ENCODE peak calls at places on chromosome 9, in four cellular contexts. C is Panc1, X is GM23338, V is HL-60. O is an unnamed sample.
A peak's percentile ranks its signal among the peaks of the same experiment; 100 is the strongest.

GRCh38 chr9:68981825-68982224 is 32.1 kb downstream of the PRKACG start:
- DNase-seq in C (no peak), X (peak; percentile 33), V (peak; percentile 42), O (no peak)

GRCh38 chr9:132078369-132079356 is 1.0 kb downstream of the MED27 start:
- DNase-seq in C (no peak), V (peak; percentile 5), X (no peak), O (peak; percentile 24)

GRCh38 chr9:33817327-33818166 is 587 bp downstream of the UBE2R2 start:
- DNase-seq in V (peak; percentile 58), C (no peak), X (peak; percentile 81), O (peak; percentile 48)

GRCh38 chr9:121736147-121736721 is 84.8 kb downstream of the DAB2IP start:
- DNase-seq in C (no peak), V (no peak), X (peak; percentile 92), O (peak; percentile 94)

GRCh38 chr9:16705121-16705604 is 165.3 kb downstream of the BNC2 start:
- DNase-seq in C (peak; percentile 78), V (no peak), X (peak; percentile 88), O (peak; percentile 46)

GRCh38 chr9:121192518-121192917 is 9.2 kb downstream of the RAB14 start:
- DNase-seq in X (no peak), C (no peak), V (no peak), O (no peak)

GRCh38 chr9:35510745-35511428 is 21.0 kb downstream of the RUSC2 start:
- DNase-seq in X (no peak), C (no peak), V (no peak), O (peak; percentile 52)

GRCh38 chr9:121266906-121267650 is 884 bp upstream of the GSN start:
- DNase-seq in V (no peak), C (no peak), X (no peak), O (no peak)

GRCh38 chr9:137303031-137303892 is 1.2 kb upstream of the NRARP start:
- DNase-seq in X (peak; percentile 70), C (no peak), V (no peak), O (peak; percentile 78)

GRCh38 chr9:94827584-94828304 is 101.2 kb downstream of the AOPEP start:
- DNase-seq in V (no peak), C (no peak), X (no peak), O (no peak)

GRCh38 chr9:91177661-91178280 is 183.9 kb downstream of the AUH start:
- DNase-seq in V (peak; percentile 48), C (no peak), X (no peak), O (peak; percentile 75)

GRCh38 chr9:134483361-134484184 is 157.3 kb downstream of the RXRA start:
- DNase-seq in C (no peak), X (no peak), V (no peak), O (no peak)

GRCh38 chr9:98010450-98010849 is 27.3 kb downstream of the ANP32B start:
- DNase-seq in C (no peak), X (peak; percentile 56), V (no peak), O (no peak)

GRCh38 chr9:101478444-101478843 is 42.9 kb upstream of the ALDOB start:
- DNase-seq in V (no peak), C (no peak), X (peak; percentile 24), O (no peak)

GRCh38 chr9:2727966-2728613 is 10.8 kb downstream of the KCNV2 start:
- DNase-seq in C (peak; percentile 54), V (peak; percentile 78), X (peak; percentile 63), O (no peak)

GRCh38 chr9:19976226-19976625 is 187.4 kb upstream of the SLC24A2 start:
- DNase-seq in C (no peak), X (no peak), V (peak; percentile 2), O (no peak)

GRCh38 chr9:114616684-114617520 is 5.8 kb downstream of the TMEM268 start:
- DNase-seq in V (peak; percentile 90), C (no peak), X (no peak), O (peak; percentile 81)

GRCh38 chr9:129676287-129676686 is 10.8 kb downstream of the PRRX2 start:
- DNase-seq in C (no peak), X (no peak), V (no peak), O (no peak)

GRCh38 chr9:123524866-123525265 is 168.9 kb downstream of the CRB2 start:
- DNase-seq in X (no peak), V (no peak), C (no peak), O (no peak)

GRCh38 chr9:15999422-16000339 is 446.8 kb downstream of the CCDC171 start:
- DNase-seq in X (no peak), V (no peak), C (no peak), O (no peak)

GRCh38 chr9:16191691-16192402 is 639.0 kb downstream of the CCDC171 start:
- DNase-seq in V (peak; percentile 21), C (peak; percentile 13), X (peak; percentile 92), O (peak; percentile 59)

GRCh38 chr9:78144663-78145377 is 91.1 kb upstream of the CEP78 start:
- DNase-seq in X (no peak), C (no peak), V (peak; percentile 58), O (no peak)

GRCh38 chr9:96436063-96436455 is 13.9 kb upstream of the HABP4 start:
- DNase-seq in V (no peak), C (no peak), X (no peak), O (no peak)

GRCh38 chr9:7143801-7144200 is 386.0 kb downstream of the KDM4C start:
- DNase-seq in V (no peak), X (no peak), C (no peak), O (no peak)

GRCh38 chr9:86749530-86750275 is 197.6 kb downstream of the GAS1 start:
- DNase-seq in V (no peak), C (no peak), X (no peak), O (no peak)

GRCh38 chr9:131714161-131714646 is 25.7 kb downstream of the RAPGEF1 start:
- DNase-seq in C (no peak), X (no peak), V (no peak), O (peak; percentile 63)

GRCh38 chr9:134698587-134699342 is 57.2 kb downstream of the COL5A1 start:
- DNase-seq in X (peak; percentile 90), C (peak; percentile 28), V (peak; percentile 53), O (peak; percentile 59)

GRCh38 chr9:134884492-134884891 is 3.9 kb downstream of the FCN2 start:
- DNase-seq in C (no peak), V (no peak), X (no peak), O (no peak)

GRCh38 chr9:27165670-27166069 is 56.6 kb downstream of the TEK start:
- DNase-seq in X (peak; percentile 68), C (no peak), V (no peak), O (no peak)

GRCh38 chr9:77163889-77164288 is 13.4 kb upstream of the VPS13A start:
- DNase-seq in V (no peak), X (no peak), C (no peak), O (no peak)

GRCh38 chr9:33988219-33988890 is 60.3 kb downstream of the UBAP2 start:
- DNase-seq in X (no peak), V (no peak), C (no peak), O (no peak)

GRCh38 chr9:93577045-93577939 is 908 bp downstream of the PHF2 start:
- DNase-seq in C (no peak), X (peak; percentile 59), V (no peak), O (peak; percentile 46)

GRCh38 chr9:30996761-30997160 is 1387.7 kb upstream of the ACO1 start:
- DNase-seq in X (no peak), C (no peak), V (no peak), O (no peak)

GRCh38 chr9:118401551-118401950 is 697.3 kb downstream of the TLR4 start:
- DNase-seq in C (no peak), V (no peak), X (no peak), O (no peak)

GRCh38 chr9:5799314-5799713 is 33.6 kb downstream of the ERMP1 start:
- DNase-seq in X (peak; percentile 51), C (peak; percentile 4), V (peak; percentile 8), O (no peak)

GRCh38 chr9:16202221-16202620 is 649.4 kb downstream of the CCDC171 start:
- DNase-seq in X (no peak), C (no peak), V (no peak), O (no peak)

GRCh38 chr9:118533101-118533500 is 828.9 kb downstream of the TLR4 start:
- DNase-seq in V (no peak), X (no peak), C (no peak), O (no peak)

DNA sequence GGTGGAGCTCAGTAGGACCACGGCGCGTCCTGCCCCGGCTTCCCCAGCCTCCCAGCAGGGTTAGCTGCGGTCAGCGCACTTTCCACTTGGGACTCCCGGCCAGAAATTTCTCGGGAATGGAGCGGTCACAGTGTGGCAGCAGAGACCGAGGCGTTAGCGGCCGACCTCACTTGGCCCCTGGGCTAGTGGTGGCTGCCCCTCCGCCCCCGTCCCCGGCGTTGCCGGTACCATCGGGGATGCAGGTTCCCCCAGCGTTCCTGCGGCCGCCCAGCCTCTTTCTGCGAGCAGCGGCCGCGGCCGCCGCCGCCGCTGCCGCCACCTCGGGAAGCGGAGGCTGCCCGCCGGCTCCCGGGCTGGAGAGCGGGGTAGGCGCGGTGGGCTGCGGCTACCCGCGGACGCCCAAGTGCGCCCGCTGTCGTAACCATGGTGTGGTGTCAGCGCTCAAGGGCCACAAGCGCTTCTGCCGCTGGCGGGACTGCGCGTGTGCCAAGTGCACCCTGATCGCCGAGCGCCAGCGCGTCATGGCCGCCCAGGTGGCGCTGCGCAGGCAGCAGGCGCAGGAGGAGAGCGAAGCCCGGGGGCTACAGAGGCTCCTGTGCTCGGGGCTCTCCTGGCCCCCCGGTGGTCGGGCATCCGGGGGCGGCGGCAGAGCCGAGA is 454 bp downstream of the DMRTA1 start:
- DNase-seq in X (peak; percentile 82), C (no peak), V (peak; percentile 17), O (peak; percentile 74)
- TF ChIP-seq POLR2AphosphoS5 in X (peak; percentile 30), C (no peak), V (no peak), O (peak; percentile 47)

DNA sequence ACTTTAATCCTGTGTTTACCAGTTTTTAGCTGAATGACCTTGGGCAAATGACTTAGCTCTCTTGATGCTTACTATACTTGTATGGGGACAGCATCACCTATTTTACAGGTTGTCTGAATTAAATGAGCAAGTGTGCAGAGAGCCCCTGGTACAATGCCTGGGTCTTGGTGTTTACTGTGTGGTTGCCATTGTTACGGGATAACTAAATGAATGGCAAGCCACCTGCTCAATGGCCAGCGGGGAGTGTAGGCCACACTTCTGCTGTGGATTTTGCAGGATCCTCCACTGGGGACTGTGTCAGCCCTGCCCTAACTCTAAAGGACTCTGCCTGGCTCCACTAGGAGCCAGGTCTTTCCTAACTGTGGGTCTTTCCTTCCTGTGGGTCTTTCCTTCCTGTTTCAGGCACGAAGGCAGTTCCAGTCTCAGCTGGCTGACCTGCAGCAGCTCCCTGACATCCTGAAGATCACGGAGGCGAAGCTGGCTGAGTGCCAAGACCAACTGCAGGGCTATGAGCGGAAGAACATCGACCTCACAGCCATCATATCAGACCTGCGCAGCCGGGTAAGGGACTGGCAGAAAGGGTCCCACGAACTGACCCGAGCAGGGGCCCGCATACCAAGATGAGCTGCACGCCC is 10.3 kb upstream of the GLE1 start:
- DNase-seq in X (no peak), C (no peak), V (peak; percentile 96), O (peak; percentile 56)
- TF ChIP-seq POLR2AphosphoS5 in X (no peak), C (no peak), V (peak; percentile 83), O (no peak)

GRCh38 chr9:136093331-136093986 is 1.6 kb downstream of the NACC2 start:
- DNase-seq in C (no peak), V (no peak), X (no peak), O (peak; percentile 71)

GRCh38 chr9:136095495-136096058 is 488 bp upstream of the NACC2 start:
- DNase-seq in V (peak; percentile 34), C (no peak), X (no peak), O (peak; percentile 42)

GRCh38 chr9:136095028-136095494 is at the start of gene NACC2:
- DNase-seq in C (no peak), V (peak; percentile 53), X (peak; percentile 71), O (peak; percentile 73)

GRCh38 chr9:136092741-136093140 is 2.3 kb downstream of the NACC2 start:
- DNase-seq in X (no peak), C (no peak), V (no peak), O (no peak)

GRCh38 chr9:136093995-136094881 is 851 bp downstream of the NACC2 start:
- DNase-seq in X (no peak), V (peak; percentile 86), C (no peak), O (peak; percentile 81)
- TF ChIP-seq POLR2AphosphoS5 in X (no peak), V (peak; percentile 6), C (peak; percentile 57), O (no peak)

GRCh38 chr9:107749787-107750444 is 260.3 kb upstream of the KLF4 start:
- DNase-seq in C (peak; percentile 54), V (peak; percentile 36), X (peak; percentile 69), O (no peak)
- TF ChIP-seq POLR2AphosphoS5 in C (no peak), V (no peak), X (peak; percentile 17), O (peak; percentile 80)

O was measured in upper lobe of left lung.